ENCODE peak calls at places on chromosomes 13 and 19, in four cellular contexts. One of them, this sample, is unnamed.

GRCh38 chr13:31956944-31957644 is 74.5 kb upstream of the FRY start:
- DNase-seq in left lung: no peak
- DNase-seq in right atrium auricular region: no peak
- DNase-seq in HCT116: no peak
- DNase-seq in this sample: no peak

GRCh38 chr13:52743569-52743968 is 3.9 kb upstream of the CNMD start:
- DNase-seq in HCT116: no peak
- DNase-seq in right atrium auricular region: no peak
- DNase-seq in left lung: no peak
- DNase-seq in this sample: no peak

GRCh38 chr19:31499826-31500539 is 150.7 kb upstream of the TSHZ3 start:
- DNase-seq in right atrium auricular region: peak; percentile 52
- DNase-seq in left lung: no peak
- DNase-seq in HCT116: no peak
- DNase-seq in this sample: no peak

GRCh38 chr13:45367358-45367757 is 26.4 kb upstream of the TPT1 start:
- DNase-seq in left lung: peak; percentile 77
- DNase-seq in right atrium auricular region: peak; percentile 66
- DNase-seq in HCT116: peak; percentile 95
- DNase-seq in this sample: peak; percentile 91

GRCh38 chr13:110702591-110703526 is 3.1 kb downstream of the CARS2 start:
- DNase-seq in left lung: no peak
- DNase-seq in right atrium auricular region: no peak
- DNase-seq in HCT116: no peak
- DNase-seq in this sample: peak; percentile 58

GRCh38 chr19:7883796-7884570 is 4.3 kb upstream of the LRRC8E start:
- DNase-seq in left lung: no peak
- DNase-seq in HCT116: no peak
- DNase-seq in right atrium auricular region: no peak
- DNase-seq in this sample: no peak

GRCh38 chr19:18590273-18591272 is 2.0 kb downstream of the REX1BD start:
- DNase-seq in HCT116: peak; percentile 96
- DNase-seq in right atrium auricular region: peak; percentile 66
- DNase-seq in left lung: no peak
- DNase-seq in this sample: peak; percentile 56

GRCh38 chr13:48680756-48681392 is 27.1 kb downstream of the CYSLTR2 start:
- DNase-seq in HCT116: no peak
- DNase-seq in left lung: no peak
- DNase-seq in right atrium auricular region: no peak
- DNase-seq in this sample: no peak

GRCh38 chr13:51957377-51958216 is 53.7 kb downstream of the ATP7B start:
- DNase-seq in HCT116: no peak
- DNase-seq in left lung: no peak
- DNase-seq in right atrium auricular region: no peak
- DNase-seq in this sample: no peak

GRCh38 chr13:98775844-98776598 is 23.5 kb upstream of the SLC15A1 start:
- DNase-seq in right atrium auricular region: no peak
- DNase-seq in HCT116: peak; percentile 88
- DNase-seq in left lung: no peak
- DNase-seq in this sample: peak; percentile 90

GRCh38 chr13:28659611-28659970 is 661 bp downstream of the POMP start:
- DNase-seq in left lung: no peak
- DNase-seq in right atrium auricular region: no peak
- DNase-seq in HCT116: no peak
- DNase-seq in this sample: peak; percentile 37

GRCh38 chr19:1073063-1073955 is 6.3 kb downstream of the ARHGAP45 start:
- DNase-seq in right atrium auricular region: no peak
- DNase-seq in left lung: no peak
- DNase-seq in HCT116: no peak
- DNase-seq in this sample: no peak

GRCh38 chr19:53365899-53366493 is 491 bp downstream of the ZNF525 start:
- DNase-seq in right atrium auricular region: no peak
- DNase-seq in left lung: no peak
- DNase-seq in HCT116: no peak
- DNase-seq in this sample: peak; percentile 27

GRCh38 chr19:15445807-15446376 is 3.9 kb downstream of the WIZ start:
- DNase-seq in HCT116: no peak
- DNase-seq in left lung: no peak
- DNase-seq in right atrium auricular region: peak; percentile 61
- DNase-seq in this sample: no peak

GRCh38 chr13:96822900-96823299 is 171.4 kb downstream of the OXGR1 start:
- DNase-seq in right atrium auricular region: no peak
- DNase-seq in left lung: no peak
- DNase-seq in HCT116: peak; percentile 54
- DNase-seq in this sample: no peak

GRCh38 chr19:12723643-12724426 is at the start of gene TNPO2:
- DNase-seq in right atrium auricular region: no peak
- DNase-seq in left lung: peak; percentile 65
- DNase-seq in HCT116: peak; percentile 24
- DNase-seq in this sample: peak; percentile 52

GRCh38 chr13:114142137-114142550 is 9.7 kb upstream of the RASA3 start:
- DNase-seq in right atrium auricular region: no peak
- DNase-seq in left lung: no peak
- DNase-seq in HCT116: no peak
- DNase-seq in this sample: no peak

GRCh38 chr19:57558525-57558924 is 1.1 kb downstream of the ZNF550 start:
- DNase-seq in HCT116: no peak
- DNase-seq in right atrium auricular region: no peak
- DNase-seq in left lung: no peak
- DNase-seq in this sample: peak; percentile 4

GRCh38 chr19:1230585-1231489 is 7.0 kb downstream of the CBARP start:
- DNase-seq in HCT116: no peak
- DNase-seq in right atrium auricular region: no peak
- DNase-seq in left lung: no peak
- DNase-seq in this sample: no peak

GRCh38 chr19:33296473-33297060 is 5.8 kb downstream of the CEBPA start:
- DNase-seq in left lung: no peak
- DNase-seq in HCT116: no peak
- DNase-seq in right atrium auricular region: no peak
- DNase-seq in this sample: no peak

GRCh38 chr19:33293255-33294057 is 8.9 kb downstream of the CEBPA start:
- DNase-seq in right atrium auricular region: no peak
- DNase-seq in HCT116: no peak
- DNase-seq in left lung: no peak
- DNase-seq in this sample: peak; percentile 59

GRCh38 chr19:33292595-33293254 is 9.6 kb downstream of the CEBPA start:
- DNase-seq in right atrium auricular region: no peak
- DNase-seq in left lung: peak; percentile 77
- DNase-seq in HCT116: no peak
- DNase-seq in this sample: no peak

GRCh38 chr19:33295621-33296472 is 6.5 kb downstream of the CEBPA start:
- DNase-seq in right atrium auricular region: no peak
- DNase-seq in HCT116: no peak
- DNase-seq in left lung: no peak
- DNase-seq in this sample: no peak

DNA sequence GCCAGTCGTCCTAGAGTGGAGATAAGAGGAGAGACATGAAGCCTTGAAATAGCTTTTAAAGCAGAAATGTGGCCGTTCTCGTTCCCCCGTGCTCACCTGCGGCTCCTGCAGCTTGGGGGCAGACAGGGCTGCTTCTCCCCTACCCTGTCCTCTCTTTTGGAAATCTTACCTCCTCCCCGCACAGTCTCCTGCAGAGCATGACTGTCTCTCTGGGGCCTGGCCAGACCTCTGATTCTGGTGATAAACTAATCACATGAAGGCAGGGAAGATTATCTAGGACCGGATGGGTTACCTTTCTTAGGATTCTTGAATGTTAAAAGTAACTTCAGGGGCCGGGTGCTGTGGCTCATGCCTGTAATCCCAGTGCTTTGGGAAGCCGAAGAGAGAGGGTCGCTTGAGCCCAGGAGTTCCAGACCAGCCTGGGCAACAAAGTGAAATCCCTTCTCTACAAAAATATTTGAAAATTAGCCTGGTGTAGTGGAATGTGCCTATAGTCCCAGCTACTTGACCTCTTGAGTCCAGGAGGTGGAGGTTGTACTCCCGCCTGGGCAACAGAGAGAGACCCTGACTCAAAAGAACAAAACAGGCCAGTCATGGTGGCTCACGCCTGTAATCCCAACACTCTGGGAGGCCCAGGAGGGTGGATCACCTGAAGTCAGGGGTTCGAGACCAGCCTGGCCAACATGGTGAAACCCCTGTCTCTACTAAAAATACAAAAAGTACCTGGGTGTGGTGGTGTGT is 8.1 kb downstream of the CEBPA start:
- DNase-seq in left lung: no peak
- DNase-seq in HCT116: no peak
- DNase-seq in right atrium auricular region: no peak
- DNase-seq in this sample: no peak
- H3K27ac ChIP-seq in left lung: peak overlapping the region; percentile 84
- H3K27ac ChIP-seq in HCT116: no peak overlapping the region
- H3K27ac ChIP-seq in right atrium auricular region: no peak overlapping the region
- H3K27ac ChIP-seq in this sample: no peak overlapping the region

DNA sequence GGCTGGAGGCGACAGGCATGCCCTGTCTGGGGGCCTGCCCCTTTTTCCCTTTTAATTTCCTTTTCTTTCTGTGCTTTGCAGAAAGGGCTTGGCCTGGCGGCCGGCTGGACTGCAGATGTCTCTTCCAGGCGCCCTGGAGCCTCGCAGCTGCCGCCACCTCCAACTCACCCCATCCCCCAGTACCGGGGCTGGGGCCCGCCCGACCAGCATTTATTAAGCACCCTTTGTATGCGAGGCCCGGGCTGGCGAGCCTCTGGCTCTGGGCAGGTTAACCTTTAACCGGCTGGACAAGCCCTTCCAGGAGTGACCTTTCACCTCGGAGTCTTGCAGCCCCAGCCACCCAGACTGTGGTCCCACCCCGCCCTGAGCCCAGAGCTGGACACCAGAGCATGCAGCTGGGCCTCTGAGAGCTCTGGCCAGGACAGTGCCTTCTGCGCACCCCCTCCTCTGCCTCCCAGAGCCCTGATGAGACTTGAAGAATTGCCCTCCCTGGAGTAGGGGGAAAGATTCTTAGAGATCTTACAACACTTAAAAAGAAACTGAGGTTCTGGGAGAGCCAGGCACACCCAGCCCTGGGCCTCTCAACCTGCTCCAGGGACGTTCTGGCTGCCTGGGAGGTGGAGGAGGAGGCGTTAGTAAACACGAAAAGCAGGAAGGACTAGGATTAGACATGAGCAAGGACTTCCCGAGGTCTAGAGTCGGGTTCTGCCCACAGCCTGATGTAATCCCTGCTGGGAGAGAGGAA is 1.1 kb upstream of the NR2F6 start:
- DNase-seq in right atrium auricular region: no peak
- DNase-seq in HCT116: no peak
- DNase-seq in left lung: peak; percentile 56
- DNase-seq in this sample: no peak
- H3K27ac ChIP-seq in right atrium auricular region: peak overlapping the region; percentile 77
- H3K27ac ChIP-seq in HCT116: peak overlapping the region; percentile 80
- H3K27ac ChIP-seq in left lung: peak overlapping the region; percentile 76
- H3K27ac ChIP-seq in this sample: no peak overlapping the region

GRCh38 chr13:24274452-24274971 is 34.9 kb upstream of the C1QTNF9 start:
- DNase-seq in right atrium auricular region: peak; percentile 69
- DNase-seq in left lung: peak; percentile 60
- DNase-seq in HCT116: no peak
- DNase-seq in this sample: no peak

GRCh38 chr13:24271231-24271610 is 38.2 kb upstream of the C1QTNF9 start:
- DNase-seq in right atrium auricular region: no peak
- DNase-seq in HCT116: no peak
- DNase-seq in left lung: no peak
- DNase-seq in this sample: no peak

GRCh38 chr13:24273926-24274325 is 35.5 kb upstream of the C1QTNF9 start:
- DNase-seq in HCT116: no peak
- DNase-seq in left lung: no peak
- DNase-seq in right atrium auricular region: peak; percentile 53
- DNase-seq in this sample: no peak

GRCh38 chr13:24271611-24272451 is 37.5 kb upstream of the C1QTNF9 start:
- DNase-seq in left lung: peak; percentile 80
- DNase-seq in right atrium auricular region: peak; percentile 70
- DNase-seq in HCT116: no peak
- DNase-seq in this sample: peak; percentile 78

DNA sequence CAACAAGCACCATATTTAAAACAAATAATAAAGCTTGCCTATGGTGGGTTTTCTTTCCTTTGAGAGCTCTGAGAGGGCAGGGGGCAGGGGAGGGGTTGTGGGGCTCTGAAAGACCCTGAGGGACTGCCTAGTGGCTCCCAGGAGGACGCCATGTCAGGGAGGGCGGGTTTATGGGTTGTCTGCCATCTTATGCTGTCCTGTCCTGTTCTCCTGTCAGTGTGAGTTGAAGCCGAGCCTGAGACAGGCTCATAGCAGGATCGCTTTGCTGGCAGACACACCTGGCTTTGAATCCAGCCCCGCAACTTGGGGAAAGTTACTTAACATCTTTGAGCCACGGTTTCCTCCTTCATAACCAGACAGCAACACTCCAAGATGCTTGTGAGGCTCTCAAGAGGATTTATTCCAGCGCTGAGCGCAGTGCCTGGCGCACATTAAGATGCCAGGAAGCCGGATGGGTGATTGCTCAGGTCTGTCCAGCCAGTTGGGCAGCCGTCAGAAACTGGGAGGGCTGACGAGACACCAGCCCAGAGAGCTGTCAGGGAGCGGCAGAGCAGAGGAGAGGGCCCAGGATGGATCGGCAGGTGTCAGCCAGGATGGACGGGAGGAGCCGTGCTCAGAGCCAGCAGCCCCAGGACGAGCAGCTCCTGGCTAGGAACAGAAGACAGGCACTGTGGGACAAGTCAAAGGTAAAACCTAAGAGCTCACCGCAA is 36.8 kb upstream of the C1QTNF9 start:
- DNase-seq in right atrium auricular region: peak; percentile 62
- DNase-seq in HCT116: no peak
- DNase-seq in left lung: peak; percentile 70
- DNase-seq in this sample: no peak
- H3K27ac ChIP-seq in right atrium auricular region: peak overlapping the region; percentile 89
- H3K27ac ChIP-seq in HCT116: no peak overlapping the region
- H3K27ac ChIP-seq in left lung: peak overlapping the region; percentile 89
- H3K27ac ChIP-seq in this sample: no peak overlapping the region

DNA sequence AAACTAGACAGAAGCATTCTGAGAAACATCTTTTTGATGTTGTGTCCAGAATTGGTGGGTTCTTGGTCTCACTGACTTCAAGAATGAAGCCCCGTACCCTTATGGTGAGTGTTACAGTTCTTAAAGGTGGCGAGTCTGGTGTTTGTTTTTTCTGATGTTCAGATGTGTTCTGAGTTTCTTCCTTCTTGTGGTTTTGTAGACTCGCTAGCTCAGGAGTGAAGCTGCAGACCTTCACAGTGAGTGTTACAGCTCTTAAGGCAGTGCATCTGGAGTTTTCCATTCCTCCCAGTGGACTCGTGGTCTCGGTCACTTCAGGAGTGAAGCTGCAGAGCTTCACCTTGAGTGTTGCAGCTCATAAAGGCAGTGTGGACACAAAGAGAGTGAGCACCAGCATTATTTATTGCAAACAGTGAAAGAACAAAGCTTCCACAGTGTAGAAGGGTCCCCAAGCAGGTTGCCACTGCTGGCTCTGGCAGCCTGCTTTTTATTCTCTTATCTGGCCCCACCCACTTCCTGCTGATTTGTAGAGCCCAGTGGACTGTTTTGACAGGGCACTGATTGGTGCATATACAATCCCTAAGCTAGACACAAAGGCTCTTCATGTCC is 1820.8 kb downstream of the UQCRFS1 start:
- DNase-seq in right atrium auricular region: peak; percentile 54
- DNase-seq in left lung: peak; percentile 20
- DNase-seq in HCT116: no peak
- DNase-seq in this sample: no peak
- H3K27ac ChIP-seq in right atrium auricular region: no peak overlapping the region
- H3K27ac ChIP-seq in left lung: no peak overlapping the region
- H3K27ac ChIP-seq in HCT116: no peak overlapping the region
- H3K27ac ChIP-seq in this sample: no peak overlapping the region